ENCODE peak calls at places on chromosome 16, in five cellular contexts. J, F, P, W and A are unnamed samples.

GRCh38 chr16:50313596-50314483 is 47.5 kb downstream of the ADCY7 start:
- DNase-seq in J (no peak), F (no peak), P (peak), W (peak), A (no peak)

GRCh38 chr16:59368586-59368985 is 634.5 kb upstream of the GOT2 start:
- DNase-seq in J (no peak), F (no peak), P (no peak), W (no peak), A (no peak)

GRCh38 chr16:66326995-66327513 is 39.4 kb upstream of the CDH5 start:
- DNase-seq in J (no peak), F (peak), P (no peak), W (no peak), A (no peak)

GRCh38 chr16:89152831-89153700 is 18.5 kb upstream of the CDH15 start:
- DNase-seq in J (no peak), F (no peak), P (peak), W (no peak), A (peak)

GRCh38 chr16:11407047-11407982 is 62.1 kb downstream of the RMI2 start:
- DNase-seq in J (peak), F (peak), P (peak), W (peak), A (peak)

GRCh38 chr16:21645261-21645721 is 7.1 kb downstream of the IGSF6 start:
- DNase-seq in J (no peak), F (peak), P (peak), W (peak), A (peak)

GRCh38 chr16:9124444-9124843 is 33.0 kb downstream of the HAPSTR1 start:
- DNase-seq in J (no peak), F (no peak), P (no peak), W (peak), A (no peak)

GRCh38 chr16:84687715-84688114 is 12.1 kb upstream of the USP10 start:
- DNase-seq in J (no peak), F (no peak), P (no peak), W (no peak), A (peak)

GRCh38 chr16:28193530-28194423 is 18.0 kb downstream of the XPO6 start:
- DNase-seq in J (peak), F (no peak), P (no peak), W (peak), A (no peak)

GRCh38 chr16:87410530-87410929 is 18.4 kb downstream of the MAP1LC3B start:
- DNase-seq in J (no peak), F (no peak), P (no peak), W (no peak), A (no peak)

GRCh38 chr16:8611886-8612595 is 9.5 kb upstream of the METTL22 start:
- DNase-seq in J (no peak), F (no peak), P (no peak), W (no peak), A (no peak)

GRCh38 chr16:69799601-69800000 is 37.5 kb downstream of the WWP2 start:
- DNase-seq in J (no peak), F (no peak), P (no peak), W (no peak), A (no peak)

GRCh38 chr16:51248217-51248616 is 97.1 kb upstream of the SALL1 start:
- DNase-seq in J (no peak), F (no peak), P (no peak), W (no peak), A (no peak)

GRCh38 chr16:69499541-69500255 is 66.1 kb upstream of the NFAT5 start:
- DNase-seq in J (no peak), F (no peak), P (no peak), W (no peak), A (no peak)

GRCh38 chr16:27595993-27596392 is 46.0 kb downstream of the KATNIP start:
- DNase-seq in J (no peak), F (no peak), P (no peak), W (no peak), A (no peak)

GRCh38 chr16:75226550-75227360 is 8.0 kb downstream of the CTRB1 start:
- DNase-seq in J (no peak), F (no peak), P (no peak), W (no peak), A (no peak)

GRCh38 chr16:30996324-30996999 is 11.5 kb downstream of the HSD3B7 start:
- DNase-seq in J (no peak), F (no peak), P (no peak), W (no peak), A (no peak)

GRCh38 chr16:81901483-81901882 is 109.8 kb downstream of the SDR42E1 start:
- DNase-seq in J (no peak), F (no peak), P (no peak), W (no peak), A (no peak)

GRCh38 chr16:72961115-72961832 is 86.7 kb downstream of the ZFHX3 start:
- DNase-seq in J (no peak), F (no peak), P (no peak), W (no peak), A (peak)

GRCh38 chr16:53841884-53842283 is 137.9 kb downstream of the FTO start:
- DNase-seq in J (no peak), F (peak), P (no peak), W (no peak), A (no peak)

GRCh38 chr16:11682655-11683096 is 14.4 kb downstream of the SNN start:
- DNase-seq in J (no peak), F (no peak), P (peak), W (no peak), A (peak)

GRCh38 chr16:4982056-4982867 is 24.1 kb downstream of the SEC14L5 start:
- DNase-seq in J (no peak), F (no peak), P (no peak), W (no peak), A (no peak)